ENCODE peak calls at places on chromosome 4, in six cellular contexts. W, Q, D, Y, C and O are unnamed samples.

GRCh38 chr4:3497554-3498389 is 34.5 kb downstream of the LRPAP1 start:
- DNase-seq in W (no peak), Q (no peak), D (no peak), Y (peak; percentile 39), C (no peak), O (no peak)

GRCh38 chr4:122636697-122637096 is 15.8 kb upstream of the IL21 start:
- DNase-seq in W (no peak), Q (no peak), D (no peak), Y (no peak), C (no peak), O (no peak)

GRCh38 chr4:150402968-150403367 is 179.0 kb upstream of the MAB21L2 start:
- DNase-seq in W (peak; percentile 83), Q (no peak), D (peak; percentile 42), Y (peak; percentile 18), C (peak; percentile 57), O (no peak)

GRCh38 chr4:53917719-53918118 is 146.7 kb downstream of the CHIC2 start:
- DNase-seq in W (no peak), Q (no peak), D (no peak), Y (no peak), C (no peak), O (no peak)

GRCh38 chr4:146522098-146522861 is 540 bp upstream of the SLC10A7 start:
- DNase-seq in W (peak; percentile 97), Q (peak; percentile 93), D (peak; percentile 89), Y (peak; percentile 83), C (peak; percentile 94), O (peak; percentile 87)

GRCh38 chr4:121873604-121874003 is 3.3 kb upstream of the BBS7 start:
- DNase-seq in W (no peak), Q (no peak), D (no peak), Y (no peak), C (no peak), O (no peak)

GRCh38 chr4:125313497-125313896 is 1.3 kb upstream of the FAT4 start:
- DNase-seq in W (peak; percentile 53), Q (no peak), D (no peak), Y (peak; percentile 94), C (no peak), O (no peak)

GRCh38 chr4:113784497-113785254 is 23.1 kb upstream of the CAMK2D start:
- DNase-seq in W (no peak), Q (no peak), D (no peak), Y (no peak), C (no peak), O (no peak)

GRCh38 chr4:113772319-113772718 is 10.8 kb upstream of the CAMK2D start:
- DNase-seq in W (no peak), Q (no peak), D (no peak), Y (no peak), C (no peak), O (no peak)

GRCh38 chr4:140150886-140151699 is 2.9 kb downstream of the MAML3 start:
- DNase-seq in W (peak; percentile 94), Q (peak; percentile 90), D (peak; percentile 89), Y (peak; percentile 94), C (peak; percentile 89), O (peak; percentile 91)

GRCh38 chr4:94365304-94365703 is 22.7 kb upstream of the HPGDS start:
- DNase-seq in W (no peak), Q (no peak), D (no peak), Y (no peak), C (no peak), O (no peak)

GRCh38 chr4:152500798-152501434 is 35.0 kb downstream of the FBXW7 start:
- DNase-seq in W (peak; percentile 58), Q (no peak), D (no peak), Y (peak; percentile 96), C (no peak), O (no peak)

GRCh38 chr4:167587361-167587760 is 353.1 kb upstream of the SPOCK3 start:
- DNase-seq in W (no peak), Q (no peak), D (no peak), Y (no peak), C (no peak), O (no peak)

GRCh38 chr4:88659061-88659889 is 38.4 kb downstream of the NAP1L5 start:
- DNase-seq in W (peak; percentile 88), Q (no peak), D (no peak), Y (peak; percentile 81), C (no peak), O (peak; percentile 43)

GRCh38 chr4:136863756-136864155 is 668.5 kb downstream of the PCDH18 start:
- DNase-seq in W (no peak), Q (no peak), D (no peak), Y (peak; percentile 58), C (no peak), O (no peak)

GRCh38 chr4:80922951-80923350 is 107.6 kb upstream of the BMP3 start:
- DNase-seq in W (no peak), Q (no peak), D (no peak), Y (no peak), C (no peak), O (no peak)

GRCh38 chr4:127533028-127533700 is 99.6 kb upstream of the INTU start:
- DNase-seq in W (peak; percentile 83), Q (no peak), D (peak; percentile 24), Y (no peak), C (peak; percentile 43), O (peak; percentile 72)

GRCh38 chr4:137993232-137993631 is 248.9 kb downstream of the SLC7A11 start:
- DNase-seq in W (no peak), Q (no peak), D (no peak), Y (no peak), C (no peak), O (no peak)

DNA sequence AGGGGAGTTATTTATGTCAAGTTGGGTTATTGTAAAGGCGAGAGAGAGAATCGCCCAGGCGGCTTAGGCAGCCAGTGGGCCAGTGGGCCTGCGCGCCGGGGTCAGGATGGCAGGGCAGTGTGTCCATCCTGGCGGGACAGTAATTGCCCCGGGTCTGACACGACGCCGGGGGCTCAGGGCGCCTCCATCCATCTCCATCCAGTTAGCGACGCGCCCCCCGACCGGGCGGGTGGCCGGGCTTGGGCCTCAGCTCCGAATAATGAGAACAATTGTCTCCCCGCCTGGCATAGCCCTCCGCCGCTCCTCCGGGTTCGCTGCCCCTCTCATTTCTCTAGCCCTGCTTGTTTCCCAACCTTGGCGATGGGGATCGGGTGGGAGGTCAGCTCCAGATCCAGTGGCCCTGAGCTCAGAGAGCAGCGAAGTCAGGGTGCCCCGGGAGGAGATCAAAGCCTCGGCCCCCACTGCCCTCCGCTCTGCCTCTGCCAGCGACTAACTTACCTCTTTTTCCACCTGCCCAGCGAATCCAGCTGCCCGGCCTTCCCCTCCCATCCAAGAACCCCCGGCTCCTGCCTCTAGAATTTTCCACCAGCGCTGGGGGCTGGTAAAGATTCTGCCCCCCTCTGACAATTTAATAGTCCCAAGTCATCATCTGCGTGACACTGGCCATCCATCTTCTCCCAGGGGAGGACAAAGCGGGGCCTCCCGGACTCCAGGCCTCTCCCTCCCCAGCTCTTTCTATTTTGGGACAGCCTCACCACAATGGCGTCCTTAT is 56.9 kb upstream of the TMEM33 start:
- DNase-seq in W (peak; percentile 64), Q (no peak), D (no peak), Y (peak; percentile 51), C (no peak), O (no peak)
- H3K27me3 ChIP-seq in W (peaks cover 55% of the 10 kb centered on the region), Q (peaks cover 98% of the 10 kb centered on the region), D (peaks cover 100% of the 10 kb centered on the region), Y (peaks cover 100% of the 10 kb centered on the region), C (peaks cover 100% of the 10 kb centered on the region), O (peaks cover 83% of the 10 kb centered on the region)

DNA sequence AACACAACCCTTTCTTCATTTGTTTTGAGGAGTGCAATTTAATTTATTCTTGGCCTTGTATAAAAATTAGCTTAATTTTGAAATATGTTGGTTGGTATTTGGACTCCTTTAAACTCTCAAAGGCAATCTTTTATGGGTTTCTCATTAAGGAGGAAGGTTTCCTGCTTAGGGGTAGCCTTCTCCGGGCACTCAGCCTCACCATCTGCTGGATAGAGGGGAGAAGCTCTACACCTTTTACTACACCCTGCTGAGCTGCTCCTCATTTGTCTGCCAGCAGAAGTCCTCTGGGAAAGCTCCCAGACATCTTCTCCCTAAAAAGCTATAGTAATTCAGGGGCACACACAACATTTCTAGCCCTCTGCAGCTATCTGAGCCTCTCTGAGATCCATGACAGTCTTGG is 179.1 kb downstream of the SOWAHB start:
- DNase-seq in W (no peak), Q (no peak), D (no peak), Y (peak; percentile 49), C (no peak), O (no peak)
- TF ChIP-seq CTCF in W (no peak), Q (no peak), D (no peak), Y (no peak), C (no peak), O (no peak)

DNA sequence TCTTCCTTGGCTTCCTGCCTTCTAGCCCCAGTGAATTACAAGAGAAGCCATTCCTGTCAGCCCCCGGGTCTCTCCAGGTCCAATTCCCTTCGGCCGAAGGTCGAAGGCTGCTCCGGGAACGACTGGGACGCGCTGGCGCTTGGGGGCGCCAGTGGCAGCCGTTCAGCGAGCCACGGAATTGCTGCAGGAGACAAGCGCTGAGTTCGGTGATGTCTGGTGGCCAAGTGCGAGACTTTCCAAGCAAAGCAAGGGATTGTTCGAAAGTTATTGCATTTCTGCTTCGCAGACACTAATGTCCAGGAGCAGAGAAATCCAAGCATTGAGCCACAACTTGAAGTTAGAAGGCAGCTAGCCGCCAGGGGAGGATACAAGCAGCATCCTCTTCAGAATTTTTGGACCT is 1.1 kb upstream of the DKK2 start:
- DNase-seq in W (no peak), Q (peak; percentile 81), D (peak; percentile 22), Y (peak; percentile 79), C (no peak), O (peak; percentile 63)
- H3K27me3 ChIP-seq in W (peaks cover 44% of the 10 kb centered on the region), Q (peaks cover 52% of the 10 kb centered on the region), D (peaks cover 85% of the 10 kb centered on the region), Y (peaks cover 64% of the 10 kb centered on the region), C (peaks cover 92% of the 10 kb centered on the region), O (peaks cover 29% of the 10 kb centered on the region)

GRCh38 chr4:182074139-182074538 is 169.1 kb upstream of the TENM3 start:
- DNase-seq in W (no peak), Q (no peak), D (no peak), Y (no peak), C (no peak), O (no peak)
- TF ChIP-seq CTCF in W (no peak), Q (no peak), D (no peak), Y (no peak), C (no peak), O (no peak)

DNA sequence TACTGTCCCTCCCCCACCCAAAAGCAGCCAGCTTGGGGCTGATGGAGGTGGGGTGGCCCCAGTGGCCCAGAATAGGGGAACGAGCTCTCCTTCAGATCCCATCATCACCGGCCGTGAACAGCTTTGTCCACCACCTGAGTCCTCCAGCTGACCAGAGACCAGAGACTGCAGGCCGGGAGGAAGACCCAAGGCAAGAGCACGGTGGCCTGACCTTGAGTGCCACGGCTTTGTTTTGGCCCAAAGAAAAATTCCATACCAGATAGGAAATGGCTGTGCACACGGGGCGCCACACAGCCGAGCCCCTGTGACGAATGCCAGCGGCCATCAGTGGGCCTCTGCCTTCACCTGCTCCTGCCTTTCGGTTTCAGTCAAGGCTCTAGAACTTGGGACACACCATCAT is 5.2 kb downstream of the HMX1 start:
- DNase-seq in W (no peak), Q (no peak), D (no peak), Y (peak; percentile 38), C (no peak), O (no peak)
- H3K27me3 ChIP-seq in W (peaks cover 88% of the 10 kb centered on the region), Q (peaks cover 100% of the 10 kb centered on the region), D (peaks cover 100% of the 10 kb centered on the region), Y (peaks cover 100% of the 10 kb centered on the region), C (peaks cover 100% of the 10 kb centered on the region), O (peaks cover 98% of the 10 kb centered on the region)

GRCh38 chr4:64718091-64718490 is 308.8 kb upstream of the TECRL start:
- DNase-seq in W (no peak), Q (no peak), D (no peak), Y (peak; percentile 45), C (no peak), O (no peak)
- TF ChIP-seq CTCF in W (no peak), Q (no peak), D (no peak), Y (peak; percentile 33), C (no peak), O (no peak)

GRCh38 chr4:7394681-7395451 is 39.9 kb downstream of the PSAPL1 start:
- DNase-seq in W (peak; percentile 20), Q (peak; percentile 55), D (no peak), Y (no peak), C (no peak), O (no peak)
- H3K27me3 ChIP-seq in W (peaks cover 7% of the 10 kb centered on the region), Q (peaks cover 21% of the 10 kb centered on the region), D (peaks cover 21% of the 10 kb centered on the region), Y (no peaks in the 10 kb centered on the region), C (peaks cover 66% of the 10 kb centered on the region), O (no peaks in the 10 kb centered on the region)